ENCODE peak calls at places on chromosomes 11 and 22, in nine cellular contexts. One of them, this sample, is unnamed.

GRCh38 chr11:19670030-19670761 is 42.4 kb upstream of the NAV2 start:
- DNase-seq in AG10803: peak
- DNase-seq in GM23338: peak
- DNase-seq in mesenchymal stem cell: peak
- DNase-seq in small intestine: no peak
- DNase-seq in A549: peak
- DNase-seq in fibroblast of mammary gland: peak
- DNase-seq in brain microvascular endothelial cell: peak
- DNase-seq in heart right ventricle: no peak
- DNase-seq in this sample: peak

GRCh38 chr11:74072721-74073120 is 63.8 kb upstream of the UCP3 start:
- DNase-seq in AG10803: no peak
- DNase-seq in GM23338: no peak
- DNase-seq in mesenchymal stem cell: no peak
- DNase-seq in small intestine: no peak
- DNase-seq in A549: no peak
- DNase-seq in fibroblast of mammary gland: no peak
- DNase-seq in brain microvascular endothelial cell: no peak
- DNase-seq in heart right ventricle: no peak
- DNase-seq in this sample: no peak

GRCh38 chr11:116240661-116241060 is 532.1 kb downstream of the BUD13 start:
- DNase-seq in AG10803: no peak
- DNase-seq in GM23338: no peak
- DNase-seq in mesenchymal stem cell: no peak
- DNase-seq in small intestine: no peak
- DNase-seq in A549: no peak
- DNase-seq in fibroblast of mammary gland: peak
- DNase-seq in brain microvascular endothelial cell: no peak
- DNase-seq in heart right ventricle: peak
- DNase-seq in this sample: peak

GRCh38 chr22:25100972-25101371 is 98.7 kb upstream of the CRYBB3 start:
- DNase-seq in AG10803: no peak
- DNase-seq in GM23338: no peak
- DNase-seq in mesenchymal stem cell: no peak
- DNase-seq in small intestine: no peak
- DNase-seq in A549: no peak
- DNase-seq in fibroblast of mammary gland: no peak
- DNase-seq in brain microvascular endothelial cell: no peak
- DNase-seq in heart right ventricle: no peak
- DNase-seq in this sample: no peak

GRCh38 chr11:110892741-110893285 is 180.6 kb upstream of the ARHGAP20 start:
- DNase-seq in AG10803: no peak
- DNase-seq in GM23338: no peak
- DNase-seq in mesenchymal stem cell: no peak
- DNase-seq in small intestine: no peak
- DNase-seq in A549: no peak
- DNase-seq in fibroblast of mammary gland: no peak
- DNase-seq in brain microvascular endothelial cell: peak
- DNase-seq in heart right ventricle: no peak
- DNase-seq in this sample: no peak

GRCh38 chr11:116545912-116546311 is 226.9 kb downstream of the BUD13 start:
- DNase-seq in AG10803: no peak
- DNase-seq in GM23338: no peak
- DNase-seq in mesenchymal stem cell: no peak
- DNase-seq in small intestine: no peak
- DNase-seq in A549: no peak
- DNase-seq in fibroblast of mammary gland: no peak
- DNase-seq in brain microvascular endothelial cell: no peak
- DNase-seq in heart right ventricle: no peak
- DNase-seq in this sample: no peak

GRCh38 chr22:29030618-29031235 is 30.9 kb downstream of the C22orf31 start:
- DNase-seq in AG10803: peak
- DNase-seq in GM23338: peak
- DNase-seq in mesenchymal stem cell: peak
- DNase-seq in small intestine: peak
- DNase-seq in A549: peak
- DNase-seq in fibroblast of mammary gland: peak
- DNase-seq in brain microvascular endothelial cell: peak
- DNase-seq in heart right ventricle: peak
- DNase-seq in this sample: peak

GRCh38 chr22:49632199-49633009 is 195.3 kb downstream of the BRD1 start:
- DNase-seq in AG10803: peak
- DNase-seq in GM23338: no peak
- DNase-seq in mesenchymal stem cell: peak
- DNase-seq in small intestine: peak
- DNase-seq in A549: peak
- DNase-seq in fibroblast of mammary gland: peak
- DNase-seq in brain microvascular endothelial cell: peak
- DNase-seq in heart right ventricle: peak
- DNase-seq in this sample: peak

GRCh38 chr11:46120711-46121327 is 435 bp downstream of the PHF21A start:
- DNase-seq in AG10803: peak
- DNase-seq in GM23338: peak
- DNase-seq in mesenchymal stem cell: peak
- DNase-seq in small intestine: no peak
- DNase-seq in A549: no peak
- DNase-seq in fibroblast of mammary gland: peak
- DNase-seq in brain microvascular endothelial cell: peak
- DNase-seq in heart right ventricle: peak
- DNase-seq in this sample: peak

GRCh38 chr11:15969701-15970329 is 386.5 kb downstream of the SOX6 start:
- DNase-seq in AG10803: peak
- DNase-seq in GM23338: no peak
- DNase-seq in mesenchymal stem cell: peak
- DNase-seq in small intestine: no peak
- DNase-seq in A549: no peak
- DNase-seq in fibroblast of mammary gland: peak
- DNase-seq in brain microvascular endothelial cell: peak
- DNase-seq in heart right ventricle: no peak
- DNase-seq in this sample: peak

GRCh38 chr11:134341805-134342571 is 10.2 kb downstream of the GLB1L2 start:
- DNase-seq in AG10803: no peak
- DNase-seq in GM23338: no peak
- DNase-seq in mesenchymal stem cell: no peak
- DNase-seq in small intestine: no peak
- DNase-seq in A549: no peak
- DNase-seq in fibroblast of mammary gland: no peak
- DNase-seq in brain microvascular endothelial cell: no peak
- DNase-seq in heart right ventricle: no peak
- DNase-seq in this sample: no peak

GRCh38 chr11:45937916-45938315 is 15.5 kb downstream of the LARGE2 start:
- DNase-seq in AG10803: no peak
- DNase-seq in GM23338: peak
- DNase-seq in mesenchymal stem cell: no peak
- DNase-seq in small intestine: no peak
- DNase-seq in A549: no peak
- DNase-seq in fibroblast of mammary gland: no peak
- DNase-seq in brain microvascular endothelial cell: no peak
- DNase-seq in heart right ventricle: no peak
- DNase-seq in this sample: no peak

GRCh38 chr11:81700061-81700460 is 1033.6 kb downstream of the FAM181B start:
- DNase-seq in AG10803: peak
- DNase-seq in GM23338: no peak
- DNase-seq in mesenchymal stem cell: no peak
- DNase-seq in small intestine: no peak
- DNase-seq in A549: no peak
- DNase-seq in fibroblast of mammary gland: peak
- DNase-seq in brain microvascular endothelial cell: no peak
- DNase-seq in heart right ventricle: no peak
- DNase-seq in this sample: no peak

GRCh38 chr11:16605971-16606783 is 132.3 kb upstream of the C11orf58 start:
- DNase-seq in AG10803: peak
- DNase-seq in GM23338: peak
- DNase-seq in mesenchymal stem cell: peak
- DNase-seq in small intestine: peak
- DNase-seq in A549: peak
- DNase-seq in fibroblast of mammary gland: peak
- DNase-seq in brain microvascular endothelial cell: peak
- DNase-seq in heart right ventricle: peak
- DNase-seq in this sample: peak

DNA sequence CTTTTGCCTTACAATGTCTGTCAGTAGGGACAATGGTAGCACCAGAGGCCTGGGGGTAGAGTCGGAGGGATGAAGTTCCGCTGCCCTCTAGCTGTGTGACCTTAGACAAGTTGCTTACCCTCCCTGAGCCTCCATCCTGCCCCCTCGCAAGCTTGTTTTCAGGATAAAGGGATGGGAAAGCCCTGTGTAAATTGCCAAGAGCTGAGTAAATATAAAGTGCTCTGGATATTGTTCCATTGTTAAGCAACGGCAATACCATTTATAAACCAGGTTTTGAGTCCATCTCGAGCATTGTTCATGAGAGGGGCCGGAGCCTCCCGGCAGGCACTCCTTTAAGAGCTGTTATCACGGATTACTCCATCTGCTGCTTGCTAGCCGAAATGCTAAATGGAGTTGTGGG is 72.9 kb downstream of the ZBTB16 start:
- DNase-seq in AG10803: no peak
- DNase-seq in GM23338: no peak
- DNase-seq in mesenchymal stem cell: no peak
- DNase-seq in small intestine: no peak
- DNase-seq in A549: no peak
- DNase-seq in fibroblast of mammary gland: peak
- DNase-seq in brain microvascular endothelial cell: no peak
- DNase-seq in heart right ventricle: no peak
- DNase-seq in this sample: no peak
- H3K4me3 ChIP-seq in AG10803: no peak
- H3K4me3 ChIP-seq in GM23338: no peak
- H3K4me3 ChIP-seq in mesenchymal stem cell: peak
- H3K4me3 ChIP-seq in small intestine: no peak
- H3K4me3 ChIP-seq in A549: no peak
- H3K4me3 ChIP-seq in fibroblast of mammary gland: peak
- H3K4me3 ChIP-seq in brain microvascular endothelial cell: no peak
- H3K4me3 ChIP-seq in heart right ventricle: no peak
- H3K4me3 ChIP-seq in this sample: no peak

GRCh38 chr11:128549256-128549944 is 38.0 kb downstream of the ETS1 start:
- DNase-seq in AG10803: no peak
- DNase-seq in GM23338: peak
- DNase-seq in mesenchymal stem cell: peak
- DNase-seq in small intestine: no peak
- DNase-seq in A549: no peak
- DNase-seq in fibroblast of mammary gland: peak
- DNase-seq in brain microvascular endothelial cell: peak
- DNase-seq in heart right ventricle: peak
- DNase-seq in this sample: no peak
- H3K4me3 ChIP-seq in AG10803: peak
- H3K4me3 ChIP-seq in GM23338: peak
- H3K4me3 ChIP-seq in mesenchymal stem cell: peak
- H3K4me3 ChIP-seq in small intestine: peak
- H3K4me3 ChIP-seq in A549: no peak
- H3K4me3 ChIP-seq in fibroblast of mammary gland: peak
- H3K4me3 ChIP-seq in brain microvascular endothelial cell: peak
- H3K4me3 ChIP-seq in heart right ventricle: peak
- H3K4me3 ChIP-seq in this sample: no peak

DNA sequence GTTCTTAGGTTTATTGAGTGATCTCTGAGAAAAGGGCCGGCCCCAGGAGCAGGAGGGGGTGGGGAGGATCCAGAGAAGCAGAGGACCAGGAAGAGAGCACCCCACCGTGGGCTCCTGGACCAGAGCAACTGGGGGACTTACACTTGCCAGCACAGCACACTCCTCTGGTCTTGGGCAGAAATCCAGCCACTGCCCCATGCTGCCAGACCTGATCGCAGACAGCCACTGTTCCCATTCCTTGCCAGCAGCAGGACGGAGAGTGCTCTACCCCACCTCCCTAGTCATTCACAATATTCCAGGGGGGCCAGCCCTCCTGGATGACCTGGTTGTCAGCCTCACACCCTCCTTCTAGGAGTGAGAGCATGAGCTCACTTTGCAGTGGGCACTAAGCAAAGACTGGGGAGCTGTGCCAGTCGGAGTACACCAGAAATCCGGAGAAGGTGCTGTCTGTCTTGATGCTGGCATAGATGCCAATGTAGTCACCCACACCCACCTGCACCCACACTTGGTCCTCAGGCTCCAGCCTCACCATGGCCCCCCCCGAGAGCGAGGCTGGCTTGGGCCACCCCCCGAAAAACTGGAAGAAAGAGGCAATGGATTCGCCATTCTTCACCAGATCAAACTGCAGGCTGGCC is 1.6 kb downstream of the C1QTNF5 start:
- DNase-seq in AG10803: no peak
- DNase-seq in GM23338: peak
- DNase-seq in mesenchymal stem cell: peak
- DNase-seq in small intestine: no peak
- DNase-seq in A549: no peak
- DNase-seq in fibroblast of mammary gland: no peak
- DNase-seq in brain microvascular endothelial cell: no peak
- DNase-seq in heart right ventricle: no peak
- DNase-seq in this sample: no peak
- H3K4me3 ChIP-seq in AG10803: peak
- H3K4me3 ChIP-seq in GM23338: peak
- H3K4me3 ChIP-seq in mesenchymal stem cell: peak
- H3K4me3 ChIP-seq in small intestine: no peak
- H3K4me3 ChIP-seq in A549: no peak
- H3K4me3 ChIP-seq in fibroblast of mammary gland: no peak
- H3K4me3 ChIP-seq in brain microvascular endothelial cell: no peak
- H3K4me3 ChIP-seq in heart right ventricle: peak
- H3K4me3 ChIP-seq in this sample: no peak

GRCh38 chr11:68212421-68213134 is 518 bp downstream of the KMT5B start:
- DNase-seq in AG10803: peak
- DNase-seq in GM23338: peak
- DNase-seq in mesenchymal stem cell: peak
- DNase-seq in small intestine: peak
- DNase-seq in A549: peak
- DNase-seq in fibroblast of mammary gland: peak
- DNase-seq in brain microvascular endothelial cell: peak
- DNase-seq in heart right ventricle: peak
- DNase-seq in this sample: peak

GRCh38 chr11:68213555-68214172 is 568 bp upstream of the KMT5B start:
- DNase-seq in AG10803: peak
- DNase-seq in GM23338: peak
- DNase-seq in mesenchymal stem cell: peak
- DNase-seq in small intestine: peak
- DNase-seq in A549: peak
- DNase-seq in fibroblast of mammary gland: peak
- DNase-seq in brain microvascular endothelial cell: peak
- DNase-seq in heart right ventricle: peak
- DNase-seq in this sample: peak

GRCh38 chr11:68213135-68213515 is at the start of gene KMT5B:
- DNase-seq in AG10803: peak
- DNase-seq in GM23338: peak
- DNase-seq in mesenchymal stem cell: peak
- DNase-seq in small intestine: no peak
- DNase-seq in A549: no peak
- DNase-seq in fibroblast of mammary gland: peak
- DNase-seq in brain microvascular endothelial cell: peak
- DNase-seq in heart right ventricle: peak
- DNase-seq in this sample: no peak

GRCh38 chr11:68214173-68215086 is 1.3 kb upstream of the KMT5B start:
- DNase-seq in AG10803: no peak
- DNase-seq in GM23338: peak
- DNase-seq in mesenchymal stem cell: no peak
- DNase-seq in small intestine: no peak
- DNase-seq in A549: no peak
- DNase-seq in fibroblast of mammary gland: no peak
- DNase-seq in brain microvascular endothelial cell: peak
- DNase-seq in heart right ventricle: peak
- DNase-seq in this sample: peak

DNA sequence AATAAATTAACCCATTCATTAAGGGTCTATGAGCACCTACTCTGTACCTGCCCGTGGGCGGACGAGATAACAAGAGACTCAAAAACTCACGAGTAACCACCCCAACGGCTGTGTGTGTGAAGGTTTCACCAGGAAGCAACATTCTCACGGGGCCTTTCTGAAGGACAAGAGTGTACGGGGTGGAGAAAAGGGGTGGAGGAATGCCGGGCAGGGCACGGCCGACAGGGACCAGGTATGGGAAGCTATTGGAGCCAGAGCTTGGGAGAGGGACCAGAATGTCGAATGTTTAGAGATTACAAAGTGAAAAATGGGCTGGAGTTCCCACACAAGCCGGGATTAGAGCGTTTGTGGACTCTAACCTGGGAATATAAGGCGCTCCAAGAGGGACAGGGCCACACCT is 1.6 kb downstream of the KMT5B start:
- DNase-seq in AG10803: no peak
- DNase-seq in GM23338: no peak
- DNase-seq in mesenchymal stem cell: no peak
- DNase-seq in small intestine: peak
- DNase-seq in A549: no peak
- DNase-seq in fibroblast of mammary gland: no peak
- DNase-seq in brain microvascular endothelial cell: no peak
- DNase-seq in heart right ventricle: no peak
- DNase-seq in this sample: no peak
- H3K4me3 ChIP-seq in AG10803: peak
- H3K4me3 ChIP-seq in GM23338: peak
- H3K4me3 ChIP-seq in mesenchymal stem cell: peak
- H3K4me3 ChIP-seq in small intestine: peak
- H3K4me3 ChIP-seq in A549: peak
- H3K4me3 ChIP-seq in fibroblast of mammary gland: peak
- H3K4me3 ChIP-seq in brain microvascular endothelial cell: peak
- H3K4me3 ChIP-seq in heart right ventricle: peak
- H3K4me3 ChIP-seq in this sample: peak